ENCODE peak calls at places on chromosomes 2 and 18, in five cellular contexts. S is A549, E is HepG2, D is K562, P is H1. N is an unnamed sample.

GRCh38 chr2:123468071-123468470 is 557.0 kb upstream of the CNTNAP5 start:
- DNase-seq in S (no peak), E (no peak), D (no peak), P (no peak), N (no peak)

GRCh38 chr2:11901351-11902069 is 155.1 kb downstream of the LPIN1 start:
- DNase-seq in S (no peak), E (no peak), D (peak), P (no peak), N (no peak)

GRCh38 chr2:218267259-218267658 is 2.7 kb downstream of the AAMP start:
- DNase-seq in S (no peak), E (no peak), D (no peak), P (no peak), N (no peak)

GRCh38 chr2:24540011-24540477 is 49.0 kb downstream of the NCOA1 start:
- DNase-seq in S (no peak), E (no peak), D (no peak), P (no peak), N (no peak)

GRCh38 chr18:14189858-14190257 is 57.6 kb upstream of the ZNF519 start:
- DNase-seq in S (peak), E (peak), D (no peak), P (no peak), N (no peak)

GRCh38 chr2:27214936-27215335 is 2.2 kb upstream of the CAD start:
- DNase-seq in S (no peak), E (no peak), D (no peak), P (no peak), N (no peak)

GRCh38 chr2:64311948-64312621 is 141.9 kb upstream of the LGALSL start:
- DNase-seq in S (peak), E (peak), D (peak), P (no peak), N (peak)

GRCh38 chr2:7706791-7707190 is 789.6 kb downstream of the RNF144A start:
- DNase-seq in S (no peak), E (no peak), D (no peak), P (no peak), N (no peak)

GRCh38 chr2:55885129-55885943 is 38.2 kb downstream of the EFEMP1 start:
- DNase-seq in S (peak), E (no peak), D (peak), P (no peak), N (peak)

GRCh38 chr18:32373995-32374394 is 96.7 kb downstream of the GAREM1 start:
- DNase-seq in S (no peak), E (no peak), D (no peak), P (no peak), N (peak)

GRCh38 chr2:64779117-64779690 is 125.5 kb upstream of the SERTAD2 start:
- DNase-seq in S (no peak), E (no peak), D (no peak), P (no peak), N (peak)

DNA sequence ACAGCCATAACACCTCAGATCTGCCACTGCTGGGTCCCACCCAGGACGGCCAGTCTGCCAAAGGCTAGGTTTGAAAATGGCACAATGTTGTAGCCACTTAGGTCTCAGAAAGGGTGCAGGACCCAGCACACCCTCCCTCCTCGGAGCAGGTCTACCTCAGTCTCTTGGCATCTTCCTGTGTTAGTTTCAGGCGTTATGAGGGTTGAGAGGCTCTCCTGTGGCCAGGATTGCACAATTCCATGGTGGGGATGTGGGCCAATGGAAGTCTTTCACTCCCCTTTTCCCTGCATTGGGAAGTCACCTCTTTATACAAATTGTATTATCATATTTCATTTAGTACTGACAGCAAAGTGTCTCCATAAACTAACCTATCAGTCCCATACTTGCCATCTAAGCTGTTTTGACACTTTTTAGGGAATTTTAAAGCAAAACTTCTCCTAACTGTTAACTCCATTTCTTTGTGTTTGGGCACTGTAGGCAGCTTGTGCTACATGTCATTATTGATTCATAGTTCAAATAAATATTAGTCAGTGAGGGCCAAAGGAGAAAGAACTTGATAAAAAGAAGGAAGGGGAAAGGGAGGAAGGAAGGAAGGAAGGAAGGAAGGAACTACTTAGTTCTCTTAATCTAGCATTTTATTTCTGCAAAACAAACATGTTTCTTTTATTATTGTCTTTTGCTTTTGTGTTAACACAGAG is 63.0 kb upstream of the FAM110C start:
- DNase-seq in S (no peak), E (no peak), D (no peak), P (no peak), N (no peak)
- TF ChIP-seq CEBPB in S (no peak), E (peak), D (no peak), P (peak), N (no peak)

GRCh38 chr2:58046585-58047372 is at the start of gene VRK2:
- DNase-seq in S (peak), E (peak), D (peak), P (peak), N (peak)
- TF ChIP-seq POLR2A in S (peak), E (peak), D (peak), P (peak), N (peak)

GRCh38 chr18:8705941-8706544 is 687 bp downstream of the MTCL1 start:
- DNase-seq in S (no peak), E (no peak), D (no peak), P (no peak), N (no peak)
- TF ChIP-seq MAFK in S (no peak), E (no peak), D (no peak), P (no peak), N (no peak)

GRCh38 chr2:112074506-112074905 is 19.4 kb downstream of the TMEM87B start:
- DNase-seq in S (no peak), E (no peak), D (no peak), P (no peak), N (peak)
- TF ChIP-seq CEBPB in S (no peak), E (no peak), D (no peak), P (no peak), N (no peak)

DNA sequence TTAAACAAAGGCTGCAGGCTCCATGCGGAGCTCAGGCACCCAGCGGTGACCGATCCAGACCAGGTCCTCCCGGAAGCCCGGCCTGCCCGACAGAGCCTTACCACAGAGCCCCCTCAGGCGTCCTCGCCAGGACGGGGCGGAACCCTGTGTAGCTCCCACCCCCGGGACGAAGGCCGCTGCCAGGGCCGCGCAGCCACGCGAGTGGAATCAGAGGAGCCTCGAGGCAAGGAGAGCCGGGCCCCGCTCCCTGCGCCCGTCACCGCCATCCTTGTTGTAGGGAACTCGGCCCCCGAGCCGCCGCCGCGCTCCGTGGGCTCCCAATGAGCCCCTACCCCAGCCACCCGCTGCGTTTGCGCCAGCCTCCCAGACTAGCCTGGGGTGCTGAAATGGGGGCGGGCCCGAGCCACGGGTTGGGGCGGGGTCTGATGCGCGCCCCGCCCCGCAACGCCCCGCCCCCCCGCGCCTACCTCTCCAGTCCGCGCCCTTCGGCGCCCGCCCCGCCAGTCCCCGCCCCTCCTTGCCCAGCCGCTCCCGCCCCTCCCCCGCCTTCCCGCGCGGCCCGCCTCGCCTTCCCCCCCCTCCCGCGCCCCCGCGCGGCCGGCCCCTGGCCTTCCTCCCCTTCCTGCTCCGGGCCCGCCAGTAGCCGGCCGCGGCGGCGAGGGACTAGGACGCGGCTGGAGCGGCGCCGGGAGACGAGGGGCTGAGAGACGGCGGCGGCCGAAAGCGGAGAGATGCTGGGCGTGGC is at the start of gene LIMS1:
- DNase-seq in S (peak), E (peak), D (peak), P (peak), N (peak)
- TF ChIP-seq POLR2A in S (peak), E (peak), D (peak), P (peak), N (peak)

GRCh38 chr2:100923461-100924020 is 78.5 kb upstream of the RPL31 start:
- DNase-seq in S (no peak), E (no peak), D (no peak), P (no peak), N (no peak)
- TF ChIP-seq MAFK in S (no peak), E (no peak), D (no peak), P (no peak), N (no peak)

GRCh38 chr18:64851796-64852195 is 702.9 kb upstream of the LINC00305 start:
- DNase-seq in S (no peak), E (no peak), D (no peak), P (no peak), N (no peak)

GRCh38 chr18:64854112-64854511 is 705.2 kb upstream of the LINC00305 start:
- DNase-seq in S (no peak), E (no peak), D (no peak), P (no peak), N (no peak)
- TF ChIP-seq CEBPB in S (no peak), E (no peak), D (no peak), P (no peak), N (no peak)

DNA sequence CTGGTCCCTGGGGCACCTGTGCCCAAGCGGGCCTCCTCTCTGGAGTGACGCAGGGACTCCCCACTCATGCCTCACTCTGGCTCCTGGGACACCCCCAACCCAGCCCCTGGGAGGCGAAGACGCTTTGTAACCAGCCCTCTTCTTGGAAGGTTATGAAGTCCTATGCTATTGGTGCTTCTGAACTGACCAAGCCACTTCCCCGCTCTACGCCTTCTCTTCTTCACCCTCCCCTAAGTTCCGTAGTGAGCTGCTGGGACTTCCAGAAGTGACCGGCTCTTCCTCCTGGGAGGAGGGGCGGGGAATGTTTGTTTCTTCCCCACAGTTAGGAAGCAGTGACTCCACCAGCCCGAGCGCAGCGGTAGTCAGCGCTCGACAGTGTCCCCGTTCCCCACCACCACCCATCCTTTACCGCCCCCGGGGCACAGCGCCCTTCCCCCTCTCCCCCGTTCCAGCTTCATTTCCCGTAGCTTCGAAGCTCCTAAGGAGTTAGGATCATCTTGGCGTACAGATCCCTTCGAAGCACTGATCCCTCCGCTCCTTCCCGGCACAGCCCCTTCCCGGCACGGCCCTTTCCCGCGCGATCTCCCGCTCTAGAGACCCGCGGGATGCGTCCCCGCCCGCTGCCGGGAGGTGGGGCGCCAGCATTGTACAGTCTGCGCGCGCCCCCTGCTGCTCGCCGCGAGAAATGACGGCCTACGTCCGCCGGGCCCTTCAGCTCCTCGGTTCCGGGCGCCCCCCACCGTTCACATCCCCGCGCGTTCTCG is 25.3 kb upstream of the NOTO start:
- DNase-seq in S (peak), E (peak), D (peak), P (peak), N (peak)
- TF ChIP-seq POLR2A in S (peak), E (no peak), D (no peak), P (no peak), N (no peak)

GRCh38 chr18:73891572-73892421 is 255.8 kb downstream of the FBXO15 start:
- DNase-seq in S (no peak), E (no peak), D (peak), P (no peak), N (no peak)
- TF ChIP-seq MAFK in S (no peak), E (no peak), D (no peak), P (no peak), N (no peak)